ENCODE peak calls at places on chromosomes 16 and 17, in nine cellular contexts. O, Q, V, X, D, J, F, M and T are unnamed samples.

GRCh38 chr16:12565423-12565822 is 238.3 kb downstream of the CPPED1 start:
- DNase-seq in O (no peak), Q (no peak), V (no peak), X (no peak), D (no peak), J (no peak), F (no peak), M (no peak), T (no peak)

GRCh38 chr17:11488407-11488806 is 109.9 kb upstream of the DNAH9 start:
- DNase-seq in O (no peak), Q (no peak), V (no peak), X (no peak), D (no peak), J (no peak), F (no peak), M (no peak), T (no peak)

GRCh38 chr17:46777943-46778915 is 40.3 kb downstream of the WNT3 start:
- DNase-seq in O (no peak), Q (no peak), V (peak; percentile 36), X (peak; percentile 12), D (no peak), J (no peak), F (peak; percentile 50), M (no peak), T (no peak)

GRCh38 chr17:21174719-21175118 is 39.2 kb downstream of the TMEM11 start:
- DNase-seq in O (no peak), Q (no peak), V (no peak), X (no peak), D (peak; percentile 36), J (peak; percentile 24), F (no peak), M (no peak), T (no peak)

GRCh38 chr17:28983286-28984240 is 22.3 kb downstream of the SEZ6 start:
- DNase-seq in O (no peak), Q (no peak), V (no peak), X (no peak), D (no peak), J (no peak), F (no peak), M (no peak), T (no peak)

GRCh38 chr17:43530303-43531081 is 15.6 kb downstream of the ETV4 start:
- DNase-seq in O (peak; percentile 98), Q (peak; percentile 96), V (no peak), X (peak; percentile 92), D (peak; percentile 94), J (peak; percentile 50), F (peak; percentile 93), M (no peak), T (no peak)

GRCh38 chr17:1643293-1643998 is 2.1 kb downstream of the SCARF1 start:
- DNase-seq in O (no peak), Q (peak; percentile 62), V (peak; percentile 49), X (peak; percentile 90), D (no peak), J (no peak), F (peak; percentile 89), M (peak; percentile 87), T (no peak)

GRCh38 chr17:81636505-81637288 is at the start of the genes NPLOC4 and TSPAN10:
- DNase-seq in O (peak; percentile 85), Q (peak; percentile 45), V (peak; percentile 91), X (peak; percentile 76), D (peak; percentile 87), J (peak; percentile 67), F (peak; percentile 100), M (peak; percentile 99), T (peak; percentile 34)

GRCh38 chr17:44867841-44868240 is 20.2 kb downstream of the HIGD1B start:
- DNase-seq in O (no peak), Q (no peak), V (no peak), X (no peak), D (no peak), J (no peak), F (no peak), M (no peak), T (no peak)

GRCh38 chr16:77784441-77785356 is 3.7 kb upstream of the VAT1L start:
- DNase-seq in O (no peak), Q (no peak), V (no peak), X (no peak), D (no peak), J (no peak), F (no peak), M (no peak), T (no peak)

GRCh38 chr16:57606847-57607501 is 21.5 kb upstream of the ADGRG1 start:
- DNase-seq in O (peak; percentile 84), Q (peak; percentile 9), V (no peak), X (peak; percentile 93), D (no peak), J (no peak), F (no peak), M (peak; percentile 2), T (no peak)

GRCh38 chr16:84096447-84097005 is 20.2 kb downstream of the MBTPS1 start:
- DNase-seq in O (peak; percentile 96), Q (peak; percentile 49), V (peak; percentile 70), X (peak; percentile 77), D (no peak), J (no peak), F (no peak), M (no peak), T (no peak)

GRCh38 chr17:72518810-72519597 is 398.2 kb downstream of the SOX9 start:
- DNase-seq in O (peak; percentile 56), Q (peak; percentile 79), V (peak; percentile 84), X (peak; percentile 88), D (no peak), J (no peak), F (no peak), M (no peak), T (no peak)

GRCh38 chr17:56521439-56522141 is 71.9 kb upstream of the NOG start:
- DNase-seq in O (no peak), Q (no peak), V (no peak), X (no peak), D (no peak), J (no peak), F (peak; percentile 14), M (no peak), T (no peak)

GRCh38 chr16:82728901-82729300 is 102.1 kb downstream of the CDH13 start:
- DNase-seq in O (no peak), Q (no peak), V (no peak), X (no peak), D (no peak), J (no peak), F (no peak), M (no peak), T (no peak)

GRCh38 chr16:20871258-20871657 is 28.9 kb downstream of the DCUN1D3 start:
- DNase-seq in O (no peak), Q (no peak), V (no peak), X (no peak), D (no peak), J (no peak), F (no peak), M (no peak), T (no peak)

GRCh38 chr17:38545531-38546225 is 60.1 kb downstream of the SRCIN1 start:
- DNase-seq in O (no peak), Q (no peak), V (no peak), X (no peak), D (no peak), J (no peak), F (no peak), M (no peak), T (no peak)

GRCh38 chr16:79707867-79708266 is 107.3 kb upstream of the MAF start:
- DNase-seq in O (no peak), Q (no peak), V (no peak), X (no peak), D (peak; percentile 35), J (no peak), F (no peak), M (no peak), T (no peak)

GRCh38 chr17:44122825-44123355 is 551 bp downstream of the HDAC5 start:
- DNase-seq in O (no peak), Q (no peak), V (no peak), X (no peak), D (no peak), J (no peak), F (no peak), M (no peak), T (no peak)

GRCh38 chr16:2987854-2988253 is 7.6 kb upstream of the PKMYT1 start:
- DNase-seq in O (no peak), Q (no peak), V (no peak), X (peak; percentile 28), D (no peak), J (no peak), F (peak; percentile 35), M (no peak), T (no peak)

GRCh38 chr17:33091271-33091670 is 99.6 kb downstream of the SPACA3 start:
- DNase-seq in O (no peak), Q (no peak), V (no peak), X (no peak), D (no peak), J (no peak), F (no peak), M (no peak), T (no peak)

GRCh38 chr17:57511475-57512123 is 233.5 kb downstream of the CCDC182 start:
- DNase-seq in O (no peak), Q (no peak), V (no peak), X (no peak), D (no peak), J (no peak), F (no peak), M (no peak), T (no peak)

GRCh38 chr17:46063239-46063638 is 64.2 kb downstream of the STH start:
- DNase-seq in O (no peak), Q (no peak), V (peak; percentile 87), X (no peak), D (no peak), J (peak; percentile 90), F (no peak), M (no peak), T (peak; percentile 38)

GRCh38 chr17:57104461-57105175 is 19.6 kb downstream of the AKAP1 start:
- DNase-seq in O (no peak), Q (no peak), V (no peak), X (no peak), D (no peak), J (peak; percentile 79), F (no peak), M (no peak), T (no peak)

GRCh38 chr17:4898927-4899326 is 409 bp upstream of the C17orf107 start:
- DNase-seq in O (no peak), Q (no peak), V (no peak), X (no peak), D (no peak), J (no peak), F (no peak), M (no peak), T (no peak)